ENCODE peak calls at places on chromosomes 13 and 19, in nine cellular contexts. T is pancreas, V is left lung, W is fibroblast of lung, U is dorsolateral prefrontal cortex, K is SK-N-SH, J is choroid plexus epithelial cell, P is heart right ventricle, R is thoracic aorta. X is an unnamed sample.

GRCh38 chr13:77859450-77859849 is 59.2 kb downstream of the EDNRB start:
- DNase-seq in T (no peak), V (no peak), K (no peak), P (no peak), J (peak), W (peak), U (no peak), R (no peak), X (no peak)

GRCh38 chr19:21197589-21198295 is 55.9 kb downstream of the ZNF431 start:
- DNase-seq in W (no peak), K (no peak), R (no peak), V (no peak), U (no peak), J (peak), T (no peak), P (no peak), X (no peak)

GRCh38 chr13:112893570-112894422 is 75.2 kb upstream of the MCF2L start:
- DNase-seq in V (peak), K (peak), R (no peak), T (peak), U (no peak), W (no peak), P (peak), J (peak), X (peak)

GRCh38 chr13:112204881-112205327 is 138.0 kb downstream of the SOX1 start:
- DNase-seq in T (peak), R (no peak), J (no peak), U (no peak), K (no peak), W (no peak), V (no peak), P (peak), X (no peak)

GRCh38 chr19:9597027-9597426 is 12.7 kb upstream of the ZNF121 start:
- DNase-seq in R (no peak), W (peak), K (no peak), J (peak), U (no peak), T (no peak), P (no peak), V (no peak), X (no peak)

GRCh38 chr19:47891923-47892666 is 6.0 kb upstream of the SULT2A1 start:
- DNase-seq in W (peak), U (no peak), V (no peak), T (no peak), J (peak), K (no peak), R (no peak), P (no peak), X (no peak)

GRCh38 chr13:71799320-71799719 is 67.7 kb downstream of the DACH1 start:
- DNase-seq in P (no peak), V (no peak), T (no peak), J (no peak), R (no peak), U (no peak), K (no peak), W (no peak), X (no peak)

GRCh38 chr13:113428871-113429607 is 24.2 kb downstream of the ADPRHL1 start:
- DNase-seq in J (no peak), P (no peak), R (no peak), K (no peak), W (no peak), V (no peak), T (no peak), U (no peak), X (peak)

GRCh38 chr13:110963554-110963970 is 48.7 kb upstream of the ANKRD10 start:
- DNase-seq in R (no peak), K (no peak), V (no peak), W (no peak), U (no peak), P (no peak), J (no peak), T (no peak), X (no peak)

GRCh38 chr13:79352107-79352506 is 53.9 kb downstream of the RBM26 start:
- DNase-seq in R (no peak), V (no peak), K (no peak), U (no peak), J (no peak), T (no peak), P (no peak), W (peak), X (no peak)

GRCh38 chr13:79349011-79349410 is 57.0 kb downstream of the RBM26 start:
- DNase-seq in K (no peak), J (no peak), U (no peak), V (no peak), R (no peak), T (no peak), W (peak), P (no peak), X (no peak)

GRCh38 chr13:79341202-79341601 is 64.9 kb downstream of the RBM26 start:
- DNase-seq in V (no peak), T (no peak), W (no peak), U (no peak), J (no peak), R (no peak), P (no peak), K (no peak), X (no peak)

GRCh38 chr13:79340490-79340889 is 65.6 kb downstream of the RBM26 start:
- DNase-seq in W (no peak), V (no peak), R (no peak), U (no peak), T (no peak), K (no peak), J (peak), P (no peak), X (no peak)

DNA sequence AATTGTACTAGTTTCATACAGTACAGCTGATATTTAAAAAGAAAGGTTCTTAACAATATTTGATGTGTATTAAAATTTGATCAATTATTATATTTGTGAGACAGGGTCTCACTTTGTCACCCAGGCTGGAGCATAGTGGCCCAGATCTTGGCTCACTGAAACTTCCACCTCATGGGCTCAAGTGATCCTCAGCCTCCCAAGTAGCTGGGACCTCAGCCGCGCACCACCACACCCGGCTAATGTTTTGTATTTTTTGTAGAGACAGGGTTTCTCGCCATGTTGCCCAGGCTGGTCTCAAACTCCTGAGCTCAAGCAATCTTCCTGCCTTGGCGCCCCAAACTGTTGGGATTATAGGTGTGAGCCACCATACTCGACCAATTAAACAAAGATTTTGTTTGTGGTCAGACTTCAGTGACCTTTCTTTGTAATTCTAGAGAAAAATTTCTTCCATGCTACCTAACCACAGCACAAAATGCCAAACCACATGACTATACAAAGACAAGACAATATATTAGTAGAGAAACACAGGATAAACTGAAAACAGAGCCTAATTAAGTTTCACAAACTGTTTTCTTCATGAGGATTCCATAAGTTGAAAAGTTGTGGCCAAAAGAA is 59.6 kb downstream of the RBM26 start:
- DNase-seq in V (no peak), P (no peak), T (no peak), J (peak), W (peak), K (no peak), R (no peak), U (no peak), X (no peak)
- H3K4me3 ChIP-seq in V (no peak), P (no peak), T (no peak), J (no peak), W (no peak), K (no peak), R (no peak), U (no peak), X (no peak)

DNA sequence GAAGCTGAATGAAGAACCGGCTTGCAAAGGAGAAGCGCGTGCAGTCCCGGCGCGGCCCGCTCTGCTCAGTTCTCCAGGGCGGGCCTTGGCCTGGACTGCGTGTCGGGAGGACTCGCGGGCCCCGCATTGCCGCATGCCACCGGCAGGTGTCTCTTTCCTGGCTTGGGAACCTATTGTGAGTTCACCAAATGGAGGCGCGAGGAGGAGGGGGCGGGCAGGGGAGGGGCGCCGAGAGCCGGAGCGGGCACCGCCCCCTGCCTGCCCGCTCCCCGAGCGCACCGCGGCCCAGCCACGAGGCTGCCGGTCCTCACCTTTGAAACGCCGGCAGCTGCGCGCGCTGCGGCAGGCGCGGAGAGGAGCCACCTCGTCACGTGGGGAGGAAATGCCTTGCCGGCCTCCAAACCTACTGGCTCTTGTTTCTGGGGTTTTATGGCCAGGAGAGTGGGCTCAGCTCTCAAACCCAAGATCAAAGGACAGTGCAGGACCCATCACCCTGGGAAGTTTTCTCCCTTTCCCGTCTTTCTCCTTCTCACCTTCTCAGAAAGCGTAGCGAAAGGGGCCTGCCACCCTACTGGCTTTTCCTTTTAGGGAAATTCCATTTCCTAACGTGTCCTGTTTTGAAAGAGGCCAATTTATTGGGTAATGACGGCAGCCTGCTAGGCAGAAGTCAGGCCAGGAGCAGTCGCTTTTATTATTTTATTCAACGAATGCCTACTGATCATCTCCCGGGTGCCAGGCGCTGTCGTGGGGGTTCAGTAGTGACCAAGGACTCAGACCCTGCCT is 13.8 kb upstream of the UBE2L5 start:
- DNase-seq in W (peak), J (peak), K (peak), T (peak), R (peak), P (peak), U (peak), V (peak), X (peak)
- TF ChIP-seq CTCF in W (peak), J (peak), K (no peak), T (peak), R (peak), P (peak), U (peak), V (peak), X (peak)

DNA sequence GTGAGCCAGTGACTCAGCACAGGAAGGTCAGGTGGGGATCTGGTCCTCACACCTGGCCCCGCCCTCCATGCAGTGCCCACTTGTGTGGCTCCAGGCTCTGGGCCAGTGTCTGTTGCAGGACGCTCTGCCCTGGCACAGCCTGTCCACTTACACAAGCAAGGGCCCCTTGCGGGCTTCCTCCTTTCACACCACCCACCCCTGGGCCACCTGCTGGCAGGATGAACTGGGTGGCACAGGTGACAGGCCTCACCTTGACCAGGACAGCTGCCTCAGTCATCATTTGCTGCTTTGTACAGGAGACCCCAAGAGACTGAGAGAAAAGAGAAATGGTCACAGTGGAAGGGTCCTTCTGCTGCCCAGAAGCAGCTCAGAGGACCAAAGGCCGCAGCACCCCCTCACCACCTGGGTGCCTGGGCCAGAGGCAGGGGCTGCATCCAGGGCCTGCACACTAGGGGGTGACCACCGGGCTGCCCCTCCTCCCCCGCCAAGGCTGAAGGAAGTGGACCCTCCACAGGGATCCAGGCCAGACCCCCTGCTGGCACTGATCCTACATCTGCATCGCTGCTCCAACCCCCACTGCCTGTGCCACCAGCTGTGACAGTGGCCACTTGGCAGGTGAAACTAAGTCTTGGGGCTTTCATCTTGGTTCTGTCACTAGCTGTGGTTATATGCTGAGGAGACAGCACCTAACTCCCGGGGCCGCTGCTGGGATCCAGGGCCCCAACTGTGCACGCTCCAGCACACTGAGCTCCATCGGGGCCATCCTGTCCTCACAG is 110.3 kb downstream of the TUBA3C start:
- DNase-seq in U (no peak), R (no peak), J (no peak), P (no peak), T (no peak), W (no peak), V (no peak), K (no peak), X (no peak)
- H3K4me3 ChIP-seq in U (no peak), R (no peak), J (no peak), P (no peak), T (no peak), W (no peak), V (no peak), K (no peak), X (no peak)

GRCh38 chr13:99367663-99368448 is 60.7 kb upstream of the GPR183 start:
- DNase-seq in K (no peak), V (no peak), W (no peak), J (no peak), P (no peak), U (no peak), R (no peak), T (no peak), X (no peak)
- TF ChIP-seq CTCF in K (no peak), V (no peak), W (no peak), J (no peak), P (no peak), U (no peak), R (no peak), T (no peak), X (no peak)

GRCh38 chr13:44972956-44973581 is 16.2 kb downstream of the NUFIP1 start:
- DNase-seq in W (peak), P (no peak), J (peak), R (no peak), T (no peak), V (no peak), U (no peak), K (peak), X (no peak)

GRCh38 chr13:44969858-44970484 is 19.3 kb downstream of the NUFIP1 start:
- DNase-seq in K (peak), P (no peak), U (no peak), J (peak), V (no peak), W (peak), T (no peak), R (no peak), X (no peak)

GRCh38 chr13:44961997-44962396 is 27.3 kb downstream of the NUFIP1 start:
- DNase-seq in W (no peak), V (no peak), P (no peak), K (no peak), T (no peak), U (no peak), R (no peak), J (no peak), X (no peak)

GRCh38 chr13:44971656-44972595 is 17.3 kb downstream of the NUFIP1 start:
- DNase-seq in R (no peak), V (no peak), J (peak), U (peak), P (no peak), W (peak), K (no peak), T (no peak), X (no peak)

DNA sequence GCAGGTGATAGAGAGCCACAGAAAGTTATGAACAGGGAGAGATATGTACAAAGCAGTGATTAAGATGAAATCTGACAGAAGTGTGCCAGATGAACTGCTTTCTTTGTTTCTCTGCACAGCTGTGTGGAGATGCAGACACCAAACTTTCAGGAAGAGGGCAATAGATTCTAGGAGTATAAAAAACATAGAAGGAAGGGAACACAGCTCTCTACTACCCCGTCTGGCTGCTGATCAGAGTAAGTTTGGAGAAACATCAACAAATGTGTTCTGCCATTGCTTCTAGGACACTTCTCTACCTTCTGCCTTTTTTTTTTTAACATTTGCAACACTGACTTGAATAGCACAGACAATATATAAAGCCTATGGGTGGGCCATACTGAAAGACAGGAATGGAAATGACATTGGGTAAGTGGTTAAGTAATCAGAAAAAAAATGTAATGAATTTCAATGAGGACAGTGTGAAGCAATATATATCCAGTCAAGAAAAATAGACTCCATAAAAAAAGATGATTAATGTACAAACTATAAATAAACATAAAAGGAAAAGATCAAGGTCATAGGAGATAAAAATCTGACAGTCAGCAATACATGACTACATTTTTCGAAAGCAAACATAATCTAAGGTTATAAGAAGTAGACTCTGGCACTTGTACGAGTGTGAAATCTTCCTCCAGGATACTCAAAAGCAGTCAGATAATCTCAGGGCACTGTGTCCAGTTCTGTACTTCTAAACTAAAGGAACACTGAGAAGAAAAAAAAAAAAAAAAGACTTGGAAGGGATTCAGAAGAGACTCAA is 21.4 kb downstream of the NUFIP1 start:
- DNase-seq in K (no peak), P (no peak), U (no peak), R (no peak), V (no peak), T (no peak), J (peak), W (peak), X (no peak)
- H3K4me3 ChIP-seq in K (no peak), P (no peak), U (no peak), R (no peak), V (no peak), T (no peak), J (no peak), W (no peak), X (no peak)

DNA sequence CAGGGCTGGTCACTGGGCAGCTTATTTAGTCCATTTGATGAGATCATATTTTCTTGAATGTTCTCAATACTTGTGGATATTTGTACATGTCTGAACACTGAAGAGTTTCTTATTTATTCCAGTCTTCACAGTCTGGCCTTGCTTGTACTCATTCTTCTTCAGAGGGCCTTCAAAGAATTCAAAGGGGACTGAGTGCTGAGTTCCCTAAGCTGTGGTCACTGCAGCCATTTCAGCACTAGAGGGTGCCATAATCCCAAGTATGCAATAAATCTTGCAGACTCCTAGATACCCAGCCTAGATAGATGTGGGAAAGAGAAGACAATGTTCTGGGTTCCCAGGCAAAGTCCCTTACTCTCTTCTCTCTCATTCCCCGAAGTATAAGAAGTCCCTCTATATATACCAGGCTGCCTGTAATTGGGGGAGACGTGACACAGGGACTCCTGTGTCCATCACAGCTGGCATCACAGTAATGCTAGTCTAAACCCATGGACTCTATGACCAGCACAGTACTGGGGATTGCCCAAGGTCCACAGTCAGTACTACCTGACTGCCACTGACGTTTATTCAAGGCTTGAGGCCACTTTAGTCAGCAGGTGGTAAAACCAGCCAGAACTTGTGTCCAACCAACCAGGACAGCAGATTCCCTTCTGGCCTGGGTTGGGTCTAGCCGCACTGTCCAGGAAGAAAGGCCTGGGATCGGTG is 8.9 kb upstream of the VN1R1 start:
- DNase-seq in U (no peak), T (no peak), J (peak), P (no peak), K (peak), W (no peak), V (no peak), R (no peak), X (no peak)
- TF ChIP-seq CTCF in U (no peak), T (no peak), J (peak), P (peak), K (peak), W (no peak), V (no peak), R (no peak), X (peak)